ENCODE peak calls at places on chromosomes 7 and 10, in nine cellular contexts. W is HCT116, S is AG04449, Q is IMR-90, N is esophagus squamous epithelium, R is SK-N-SH, X is cardiac fibroblast, B is GM12865, D is BJ. H is an unnamed sample.

GRCh38 chr10:101710793-101711192 is 15.8 kb upstream of the FBXW4 start:
- DNase-seq in B (no peak), S (no peak), X (no peak), D (no peak), W (no peak), N (no peak), R (no peak), Q (no peak), H (no peak)

GRCh38 chr10:51619365-51619764 is 80.0 kb downstream of the CSTF2T start:
- DNase-seq in D (no peak), B (peak), R (no peak), N (no peak), X (no peak), S (no peak), W (no peak), Q (no peak), H (no peak)

GRCh38 chr7:158726277-158726807 is 21.7 kb upstream of the NCAPG2 start:
- DNase-seq in R (no peak), S (no peak), X (no peak), Q (no peak), D (no peak), N (no peak), W (no peak), B (no peak), H (no peak)

GRCh38 chr7:1942026-1942703 is 272.1 kb downstream of the ELFN1 start:
- DNase-seq in X (no peak), B (no peak), R (no peak), W (no peak), S (no peak), D (no peak), N (no peak), Q (no peak), H (no peak)

GRCh38 chr7:135879238-135879637 is 97.9 kb downstream of the MTPN start:
- DNase-seq in X (peak), S (no peak), W (no peak), D (no peak), R (no peak), N (no peak), Q (peak), B (no peak), H (peak)

GRCh38 chr7:121398246-121398645 is 2.1 kb upstream of the FAM3C start:
- DNase-seq in X (no peak), W (peak), B (no peak), D (no peak), S (no peak), N (no peak), R (no peak), Q (no peak), H (peak)

GRCh38 chr7:33671521-33672262 is 233.6 kb upstream of the BMPER start:
- DNase-seq in R (no peak), N (no peak), X (no peak), S (no peak), W (no peak), D (no peak), Q (no peak), B (peak), H (no peak)

GRCh38 chr10:118465300-118465874 is 123.3 kb upstream of the FAM204A start:
- DNase-seq in W (no peak), R (no peak), B (no peak), S (no peak), X (no peak), Q (no peak), D (no peak), N (no peak), H (no peak)

GRCh38 chr7:115941703-115942268 is 88.8 kb downstream of the TFEC start:
- DNase-seq in N (no peak), W (no peak), R (no peak), X (peak), B (no peak), S (no peak), D (no peak), Q (peak), H (peak)

GRCh38 chr10:97701438-97702064 is 12.0 kb upstream of the MARVELD1 start:
- DNase-seq in N (no peak), W (no peak), D (no peak), R (peak), X (peak), Q (peak), B (peak), S (no peak), H (peak)

GRCh38 chr10:17599089-17599488 is 18.1 kb downstream of the HACD1 start:
- DNase-seq in W (peak), X (peak), N (no peak), R (peak), D (no peak), S (no peak), Q (peak), B (peak), H (peak)

GRCh38 chr7:79454325-79454960 is 976 bp upstream of the MAGI2 start:
- DNase-seq in R (no peak), N (no peak), S (no peak), Q (peak), D (no peak), X (peak), W (no peak), B (no peak), H (peak)

GRCh38 chr10:96701265-96701664 is 19.0 kb downstream of the PIK3AP1 start:
- DNase-seq in D (no peak), N (no peak), W (no peak), S (no peak), Q (no peak), X (no peak), B (peak), R (no peak), H (no peak)

GRCh38 chr7:75984130-75985008 is 10.0 kb downstream of the TMEM120A start:
- DNase-seq in Q (no peak), S (no peak), B (no peak), X (no peak), D (no peak), N (no peak), W (no peak), R (peak), H (no peak)

GRCh38 chr7:38318803-38319416 is 45.5 kb upstream of the TARP start:
- DNase-seq in Q (peak), D (peak), R (peak), S (peak), X (peak), W (peak), B (peak), N (no peak), H (peak)

DNA sequence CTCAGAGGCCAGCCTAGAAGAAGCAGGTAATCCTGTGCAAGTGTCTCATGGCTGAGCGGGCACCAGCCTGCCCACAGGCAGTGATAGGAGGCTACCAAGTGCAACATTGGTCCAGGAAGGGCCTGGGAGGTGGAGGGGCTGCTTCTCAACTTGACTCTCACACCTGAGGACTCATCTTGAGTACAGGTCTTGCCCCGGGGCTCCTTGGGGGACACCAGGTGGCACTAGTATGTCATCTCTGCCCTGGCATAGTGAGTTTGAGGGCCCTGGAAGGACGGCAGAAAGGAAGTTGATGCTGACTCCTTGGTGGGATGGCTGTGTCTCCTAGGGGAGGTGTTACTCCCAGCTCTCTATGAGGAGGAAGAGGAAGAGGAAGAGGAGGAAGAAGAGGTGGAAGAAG is 2.3 kb downstream of the CCDC136 start:
- DNase-seq in B (peak), W (no peak), Q (no peak), D (no peak), N (no peak), S (no peak), X (no peak), R (no peak), H (no peak)
- TF ChIP-seq CTCF in B (peak), W (peak), Q (no peak), D (no peak), N (no peak), S (no peak), X (no peak), R (no peak), H (no peak)

GRCh38 chr7:151025924-151026671 is 1.8 kb upstream of the ATG9B start:
- DNase-seq in S (no peak), D (no peak), X (no peak), N (no peak), Q (peak), B (no peak), W (no peak), R (no peak), H (no peak)

GRCh38 chr7:151020231-151020630 is 4.1 kb downstream of the ATG9B start:
- DNase-seq in B (no peak), W (no peak), S (no peak), D (no peak), Q (no peak), N (no peak), R (no peak), X (no peak), H (no peak)

GRCh38 chr7:151019130-151019447 is 5.2 kb downstream of the ATG9B start:
- DNase-seq in S (no peak), Q (no peak), N (no peak), D (no peak), R (no peak), W (no peak), B (no peak), X (no peak), H (no peak)

GRCh38 chr7:151024435-151025056 is at the start of gene ATG9B:
- DNase-seq in N (no peak), Q (no peak), S (no peak), R (no peak), W (no peak), B (no peak), D (no peak), X (no peak), H (no peak)

GRCh38 chr7:151023211-151023610 is 1.1 kb downstream of the ATG9B start:
- DNase-seq in Q (no peak), N (no peak), W (no peak), X (no peak), D (no peak), R (no peak), S (no peak), B (no peak), H (no peak)
- H3K4me3 ChIP-seq in Q (no peak), N (no peak), W (no peak), X (no peak), D (no peak), R (no peak), S (no peak), B (no peak), H (no peak)

DNA sequence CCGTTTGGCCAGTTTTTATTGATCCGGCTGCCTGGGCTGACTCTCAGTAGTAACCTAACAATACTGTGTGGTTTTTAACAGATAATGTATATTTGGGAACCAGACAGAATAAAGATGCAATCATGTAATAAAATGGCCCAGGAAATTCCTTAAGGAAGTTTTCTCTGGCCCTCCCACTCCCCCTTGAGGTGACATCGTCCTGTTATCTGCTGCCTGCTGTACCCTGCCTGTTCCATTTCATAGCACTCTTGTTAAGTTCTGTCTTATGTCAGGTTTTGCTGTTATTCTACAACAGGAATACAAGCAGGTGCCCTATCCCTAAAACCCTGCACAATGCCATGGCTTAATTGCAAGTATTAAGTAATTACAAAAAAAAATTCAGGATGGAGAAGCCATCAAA is 12.5 kb downstream of the ITGB8 start:
- DNase-seq in D (no peak), R (no peak), W (no peak), N (no peak), X (no peak), Q (no peak), B (no peak), S (no peak), H (no peak)
- TF ChIP-seq CTCF in D (peak), R (peak), W (peak), N (no peak), X (no peak), Q (peak), B (no peak), S (peak), H (peak)

DNA sequence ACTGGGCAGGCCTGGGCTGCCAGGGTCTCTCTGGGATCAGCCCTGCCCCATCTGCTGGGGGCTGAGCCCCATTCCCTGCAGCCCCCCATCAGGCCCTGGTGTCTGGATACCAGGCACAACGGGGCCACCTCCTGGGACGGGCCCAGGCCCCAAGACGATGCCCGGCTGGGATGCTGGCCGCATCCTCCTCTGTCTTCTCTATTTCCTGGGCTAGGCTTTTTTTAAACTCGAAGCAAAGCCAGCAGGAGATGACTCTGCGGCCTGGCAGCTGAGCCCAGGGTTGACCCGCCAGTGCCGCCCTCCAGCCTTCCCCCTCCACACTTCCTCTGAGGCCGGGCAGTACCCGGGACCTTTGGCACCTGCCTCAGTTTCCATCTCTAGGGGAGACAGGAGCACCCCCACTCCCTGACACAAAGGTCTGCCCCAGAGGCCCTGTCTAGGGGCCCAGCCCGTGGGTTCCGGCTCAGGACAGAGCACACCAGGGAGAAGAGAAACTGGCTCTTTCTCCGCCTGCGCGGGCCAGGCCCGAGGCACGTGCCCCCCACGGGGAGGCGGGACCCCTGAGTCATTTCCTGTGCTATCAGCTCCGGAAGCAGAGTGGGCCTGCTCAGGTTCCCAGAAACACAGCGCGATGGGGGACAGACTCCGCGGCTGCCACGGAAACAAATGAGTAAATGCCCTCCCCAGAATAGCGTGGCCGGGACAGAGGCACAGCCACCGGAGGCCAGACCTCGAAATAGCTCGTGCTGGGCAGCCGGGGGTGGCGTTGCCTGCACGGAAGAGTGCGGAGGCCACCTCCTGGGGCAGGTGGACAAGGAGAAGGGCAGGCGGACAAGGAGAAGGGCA is 84.6 kb upstream of the PDGFA start:
- DNase-seq in B (peak), D (no peak), N (peak), Q (peak), X (peak), S (no peak), W (no peak), R (no peak), H (peak)
- H3K4me3 ChIP-seq in B (peak), D (no peak), N (no peak), Q (no peak), X (no peak), S (no peak), W (no peak), R (no peak), H (peak)

H was measured in choroid plexus epithelial cell.